ENCODE peak calls at places on chromosomes 6 and 20, in eight cellular contexts. One of them, this sample, is unnamed.

GRCh38 chr6:163793584-163793983 is 379.1 kb downstream of the QKI start:
- DNase-seq in HTR-8/SVneo: peak
- DNase-seq in NCI-H2171: no peak
- DNase-seq in heart right ventricle: no peak
- DNase-seq in stromal cell of bone marrow: peak
- DNase-seq in left ventricle myocardium superior: no peak
- DNase-seq in amygdala: no peak
- DNase-seq in AG09319: no peak
- DNase-seq in this sample: no peak

GRCh38 chr20:54062812-54063280 is 7.5 kb downstream of the BCAS1 start:
- DNase-seq in heart right ventricle: no peak
- DNase-seq in NCI-H2171: peak
- DNase-seq in stromal cell of bone marrow: peak
- DNase-seq in AG09319: no peak
- DNase-seq in left ventricle myocardium superior: no peak
- DNase-seq in amygdala: no peak
- DNase-seq in HTR-8/SVneo: peak
- DNase-seq in this sample: peak

GRCh38 chr6:53310751-53311585 is 37.8 kb downstream of the ELOVL5 start:
- DNase-seq in stromal cell of bone marrow: no peak
- DNase-seq in NCI-H2171: no peak
- DNase-seq in left ventricle myocardium superior: no peak
- DNase-seq in HTR-8/SVneo: no peak
- DNase-seq in AG09319: no peak
- DNase-seq in amygdala: no peak
- DNase-seq in heart right ventricle: no peak
- DNase-seq in this sample: no peak

GRCh38 chr20:30484009-30484748 is 773.3 kb upstream of the DEFB115 start:
- DNase-seq in stromal cell of bone marrow: no peak
- DNase-seq in left ventricle myocardium superior: no peak
- DNase-seq in HTR-8/SVneo: no peak
- DNase-seq in AG09319: no peak
- DNase-seq in heart right ventricle: no peak
- DNase-seq in NCI-H2171: no peak
- DNase-seq in amygdala: no peak
- DNase-seq in this sample: peak

GRCh38 chr6:169701218-169701952 is 444 bp downstream of the WDR27 start:
- DNase-seq in NCI-H2171: no peak
- DNase-seq in HTR-8/SVneo: no peak
- DNase-seq in heart right ventricle: no peak
- DNase-seq in stromal cell of bone marrow: no peak
- DNase-seq in AG09319: no peak
- DNase-seq in left ventricle myocardium superior: no peak
- DNase-seq in amygdala: no peak
- DNase-seq in this sample: no peak

GRCh38 chr20:14384411-14384810 is 47.0 kb upstream of the FLRT3 start:
- DNase-seq in HTR-8/SVneo: no peak
- DNase-seq in heart right ventricle: no peak
- DNase-seq in stromal cell of bone marrow: no peak
- DNase-seq in amygdala: no peak
- DNase-seq in left ventricle myocardium superior: no peak
- DNase-seq in AG09319: peak
- DNase-seq in NCI-H2171: no peak
- DNase-seq in this sample: no peak

GRCh38 chr20:60630609-60631008 is 621.5 kb upstream of the CDH4 start:
- DNase-seq in stromal cell of bone marrow: no peak
- DNase-seq in HTR-8/SVneo: no peak
- DNase-seq in left ventricle myocardium superior: no peak
- DNase-seq in amygdala: no peak
- DNase-seq in AG09319: no peak
- DNase-seq in heart right ventricle: no peak
- DNase-seq in NCI-H2171: peak
- DNase-seq in this sample: no peak

GRCh38 chr6:290111-290932 is 2.0 kb upstream of the DUSP22 start:
- DNase-seq in amygdala: no peak
- DNase-seq in AG09319: no peak
- DNase-seq in HTR-8/SVneo: no peak
- DNase-seq in heart right ventricle: no peak
- DNase-seq in left ventricle myocardium superior: no peak
- DNase-seq in NCI-H2171: no peak
- DNase-seq in stromal cell of bone marrow: no peak
- DNase-seq in this sample: no peak

GRCh38 chr20:61300741-61301140 is 48.7 kb downstream of the CDH4 start:
- DNase-seq in HTR-8/SVneo: no peak
- DNase-seq in amygdala: no peak
- DNase-seq in heart right ventricle: no peak
- DNase-seq in left ventricle myocardium superior: no peak
- DNase-seq in stromal cell of bone marrow: no peak
- DNase-seq in NCI-H2171: no peak
- DNase-seq in AG09319: no peak
- DNase-seq in this sample: peak

GRCh38 chr6:28941681-28942448 is 18.1 kb upstream of the TRIM27 start:
- DNase-seq in stromal cell of bone marrow: no peak
- DNase-seq in amygdala: peak
- DNase-seq in heart right ventricle: no peak
- DNase-seq in HTR-8/SVneo: no peak
- DNase-seq in NCI-H2171: no peak
- DNase-seq in left ventricle myocardium superior: no peak
- DNase-seq in AG09319: no peak
- DNase-seq in this sample: peak

GRCh38 chr6:140052757-140053729 is 678.6 kb upstream of the CITED2 start:
- DNase-seq in NCI-H2171: no peak
- DNase-seq in stromal cell of bone marrow: no peak
- DNase-seq in amygdala: no peak
- DNase-seq in heart right ventricle: no peak
- DNase-seq in AG09319: no peak
- DNase-seq in left ventricle myocardium superior: no peak
- DNase-seq in HTR-8/SVneo: no peak
- DNase-seq in this sample: peak

GRCh38 chr6:113969888-113970807 is 800 bp downstream of the HDAC2 start:
- DNase-seq in HTR-8/SVneo: peak
- DNase-seq in amygdala: peak
- DNase-seq in NCI-H2171: peak
- DNase-seq in heart right ventricle: peak
- DNase-seq in AG09319: no peak
- DNase-seq in left ventricle myocardium superior: peak
- DNase-seq in stromal cell of bone marrow: no peak
- DNase-seq in this sample: peak

GRCh38 chr20:11094711-11095110 is 420.9 kb upstream of the JAG1 start:
- DNase-seq in AG09319: no peak
- DNase-seq in amygdala: no peak
- DNase-seq in stromal cell of bone marrow: no peak
- DNase-seq in left ventricle myocardium superior: no peak
- DNase-seq in NCI-H2171: no peak
- DNase-seq in heart right ventricle: no peak
- DNase-seq in HTR-8/SVneo: no peak
- DNase-seq in this sample: no peak

GRCh38 chr6:20583447-20583806 is 49.2 kb downstream of the CDKAL1 start:
- DNase-seq in heart right ventricle: no peak
- DNase-seq in amygdala: no peak
- DNase-seq in NCI-H2171: no peak
- DNase-seq in stromal cell of bone marrow: no peak
- DNase-seq in left ventricle myocardium superior: no peak
- DNase-seq in AG09319: no peak
- DNase-seq in HTR-8/SVneo: no peak
- DNase-seq in this sample: no peak

GRCh38 chr20:22962567-22963439 is 72.3 kb upstream of the SSTR4 start:
- DNase-seq in stromal cell of bone marrow: peak
- DNase-seq in AG09319: no peak
- DNase-seq in amygdala: no peak
- DNase-seq in left ventricle myocardium superior: no peak
- DNase-seq in heart right ventricle: no peak
- DNase-seq in HTR-8/SVneo: no peak
- DNase-seq in NCI-H2171: no peak
- DNase-seq in this sample: no peak

GRCh38 chr20:41892031-41892430 is 273.9 kb upstream of the CHD6 start:
- DNase-seq in heart right ventricle: no peak
- DNase-seq in AG09319: no peak
- DNase-seq in amygdala: no peak
- DNase-seq in left ventricle myocardium superior: no peak
- DNase-seq in NCI-H2171: no peak
- DNase-seq in stromal cell of bone marrow: no peak
- DNase-seq in HTR-8/SVneo: no peak
- DNase-seq in this sample: no peak

GRCh38 chr6:52507557-52508260 is 69.2 kb downstream of the TRAM2 start:
- DNase-seq in NCI-H2171: no peak
- DNase-seq in left ventricle myocardium superior: no peak
- DNase-seq in HTR-8/SVneo: peak
- DNase-seq in heart right ventricle: no peak
- DNase-seq in AG09319: no peak
- DNase-seq in stromal cell of bone marrow: peak
- DNase-seq in amygdala: no peak
- DNase-seq in this sample: no peak

GRCh38 chr6:24910331-24910849 is 25.4 kb downstream of the RIPOR2 start:
- DNase-seq in amygdala: no peak
- DNase-seq in left ventricle myocardium superior: peak
- DNase-seq in HTR-8/SVneo: no peak
- DNase-seq in NCI-H2171: peak
- DNase-seq in heart right ventricle: peak
- DNase-seq in AG09319: no peak
- DNase-seq in stromal cell of bone marrow: no peak
- DNase-seq in this sample: peak

GRCh38 chr20:1401431-1401907 is 8.6 kb upstream of the FKBP1A start:
- DNase-seq in heart right ventricle: no peak
- DNase-seq in left ventricle myocardium superior: no peak
- DNase-seq in amygdala: no peak
- DNase-seq in AG09319: no peak
- DNase-seq in HTR-8/SVneo: no peak
- DNase-seq in NCI-H2171: no peak
- DNase-seq in stromal cell of bone marrow: no peak
- DNase-seq in this sample: no peak

GRCh38 chr20:2206957-2207769 is 88.6 kb upstream of the TGM3 start:
- DNase-seq in HTR-8/SVneo: peak
- DNase-seq in left ventricle myocardium superior: peak
- DNase-seq in AG09319: no peak
- DNase-seq in NCI-H2171: peak
- DNase-seq in amygdala: peak
- DNase-seq in stromal cell of bone marrow: no peak
- DNase-seq in heart right ventricle: peak
- DNase-seq in this sample: peak

GRCh38 chr20:63378626-63379025 is 17.5 kb upstream of the CHRNA4 start:
- DNase-seq in amygdala: no peak
- DNase-seq in left ventricle myocardium superior: no peak
- DNase-seq in AG09319: no peak
- DNase-seq in stromal cell of bone marrow: no peak
- DNase-seq in heart right ventricle: no peak
- DNase-seq in NCI-H2171: no peak
- DNase-seq in HTR-8/SVneo: no peak
- DNase-seq in this sample: peak

GRCh38 chr6:156699017-156699421 is 78.2 kb upstream of the ARID1B start:
- DNase-seq in NCI-H2171: no peak
- DNase-seq in AG09319: no peak
- DNase-seq in stromal cell of bone marrow: peak
- DNase-seq in heart right ventricle: no peak
- DNase-seq in left ventricle myocardium superior: no peak
- DNase-seq in HTR-8/SVneo: peak
- DNase-seq in amygdala: no peak
- DNase-seq in this sample: no peak

GRCh38 chr6:84417261-84417660 is 189.8 kb upstream of the CEP162 start:
- DNase-seq in NCI-H2171: no peak
- DNase-seq in AG09319: no peak
- DNase-seq in stromal cell of bone marrow: peak
- DNase-seq in heart right ventricle: no peak
- DNase-seq in HTR-8/SVneo: no peak
- DNase-seq in left ventricle myocardium superior: no peak
- DNase-seq in amygdala: no peak
- DNase-seq in this sample: no peak

GRCh38 chr6:19465760-19466159 is 371.4 kb upstream of the ID4 start:
- DNase-seq in left ventricle myocardium superior: no peak
- DNase-seq in stromal cell of bone marrow: peak
- DNase-seq in amygdala: no peak
- DNase-seq in heart right ventricle: no peak
- DNase-seq in NCI-H2171: no peak
- DNase-seq in AG09319: peak
- DNase-seq in HTR-8/SVneo: peak
- DNase-seq in this sample: no peak

GRCh38 chr6:8780653-8781052 is 345.3 kb upstream of the SLC35B3 start:
- DNase-seq in heart right ventricle: no peak
- DNase-seq in NCI-H2171: no peak
- DNase-seq in HTR-8/SVneo: no peak
- DNase-seq in amygdala: no peak
- DNase-seq in AG09319: no peak
- DNase-seq in stromal cell of bone marrow: no peak
- DNase-seq in left ventricle myocardium superior: no peak
- DNase-seq in this sample: no peak

GRCh38 chr6:5695260-5696245 is 311.2 kb downstream of the NRN1 start:
- DNase-seq in HTR-8/SVneo: peak
- DNase-seq in AG09319: peak
- DNase-seq in stromal cell of bone marrow: peak
- DNase-seq in amygdala: no peak
- DNase-seq in heart right ventricle: no peak
- DNase-seq in NCI-H2171: no peak
- DNase-seq in left ventricle myocardium superior: no peak
- DNase-seq in this sample: no peak

GRCh38 chr20:14984768-14985622 is 647.6 kb upstream of the FLRT3 start:
- DNase-seq in amygdala: no peak
- DNase-seq in heart right ventricle: no peak
- DNase-seq in left ventricle myocardium superior: no peak
- DNase-seq in HTR-8/SVneo: no peak
- DNase-seq in stromal cell of bone marrow: no peak
- DNase-seq in NCI-H2171: no peak
- DNase-seq in AG09319: no peak
- DNase-seq in this sample: no peak

This sample was measured in H7.